ENCODE peak calls at places on chromosome 2, in nine cellular contexts. H is cardiac fibroblast, B is IMR-90, K is astrocyte of the cerebellum, A is psoas muscle, U is AG10803, E is fibroblast of lung, R is fibroblast of the aortic adventitia, M is K562. D is an unnamed sample.

GRCh38 chr2:119523959-119524694 is at the start of gene SCTR:
- DNase-seq in U (no peak), B (no peak), R (no peak), M (no peak), H (no peak), A (no peak), E (no peak), K (no peak), D (no peak)

GRCh38 chr2:235543126-235543750 is 49.4 kb downstream of the AGAP1 start:
- DNase-seq in U (no peak), K (no peak), E (peak), B (peak), H (no peak), R (no peak), A (no peak), M (peak), D (peak)

GRCh38 chr2:134758632-134759031 is 39.8 kb upstream of the TMEM163 start:
- DNase-seq in K (no peak), M (no peak), U (no peak), R (no peak), H (no peak), E (no peak), A (no peak), B (no peak), D (no peak)

GRCh38 chr2:118844261-118845004 is 3.0 kb downstream of the EN1 start:
- DNase-seq in U (no peak), K (no peak), B (no peak), H (no peak), R (no peak), E (no peak), A (no peak), M (no peak), D (peak)

GRCh38 chr2:150075831-150076230 is 411.6 kb downstream of the RND3 start:
- DNase-seq in U (peak), B (peak), H (no peak), E (peak), K (no peak), A (no peak), R (peak), M (no peak), D (peak)

GRCh38 chr2:177002983-177003382 is 209.6 kb upstream of the HNRNPA3 start:
- DNase-seq in H (no peak), M (peak), R (no peak), K (no peak), U (no peak), B (no peak), E (no peak), A (no peak), D (peak)

GRCh38 chr2:105114551-105114950 is 76.7 kb downstream of the MRPS9 start:
- DNase-seq in A (no peak), E (peak), B (peak), M (peak), U (peak), K (peak), R (peak), H (peak), D (peak)

GRCh38 chr2:8676191-8676914 is 5.5 kb upstream of the ID2 start:
- DNase-seq in E (peak), M (no peak), R (peak), U (peak), H (peak), B (peak), A (peak), K (peak), D (peak)

GRCh38 chr2:127049927-127050802 is 56.8 kb downstream of the BIN1 start:
- DNase-seq in E (peak), H (peak), B (peak), R (peak), K (no peak), M (peak), U (peak), A (peak), D (peak)

GRCh38 chr2:158394453-158394852 is 62.1 kb downstream of the CCDC148 start:
- DNase-seq in U (peak), E (no peak), K (no peak), H (no peak), B (no peak), M (no peak), A (no peak), R (no peak), D (no peak)

GRCh38 chr2:141497262-141497661 is 633.6 kb downstream of the LRP1B start:
- DNase-seq in H (no peak), R (no peak), M (no peak), K (no peak), E (no peak), U (no peak), B (no peak), A (no peak), D (no peak)

GRCh38 chr2:241837197-241837596 is 21.5 kb downstream of the PDCD1 start:
- DNase-seq in U (no peak), R (no peak), K (no peak), E (no peak), B (no peak), A (no peak), M (no peak), H (no peak), D (no peak)

GRCh38 chr2:30947686-30948085 is 140.4 kb upstream of the CAPN13 start:
- DNase-seq in B (no peak), R (no peak), M (no peak), U (no peak), E (no peak), H (no peak), K (no peak), A (no peak), D (no peak)

GRCh38 chr2:181461056-181461630 is 4.0 kb downstream of the ITGA4 start:
- DNase-seq in A (no peak), K (no peak), R (no peak), H (no peak), E (no peak), B (no peak), M (no peak), U (no peak), D (no peak)

GRCh38 chr2:16318474-16319195 is 347.0 kb downstream of the CYRIA start:
- DNase-seq in A (no peak), B (no peak), R (no peak), E (no peak), H (no peak), K (no peak), M (peak), U (no peak), D (no peak)

GRCh38 chr2:151922845-151923666 is 94.8 kb upstream of the ARL5A start:
- DNase-seq in U (peak), B (no peak), E (no peak), M (peak), R (peak), K (no peak), A (peak), H (peak), D (peak)

GRCh38 chr2:179842498-179843153 is 18.8 kb downstream of the ZNF385B start:
- DNase-seq in K (peak), U (no peak), R (peak), E (no peak), A (peak), B (no peak), M (peak), H (peak), D (peak)

GRCh38 chr2:6846967-6847695 is 18.6 kb downstream of the CMPK2 start:
- DNase-seq in M (peak), U (no peak), R (peak), E (no peak), K (no peak), H (no peak), A (no peak), B (no peak), D (peak)

GRCh38 chr2:48915227-48915626 is 159.7 kb upstream of the LHCGR start:
- DNase-seq in H (no peak), B (no peak), K (no peak), A (no peak), R (no peak), U (no peak), E (no peak), M (no peak), D (no peak)

GRCh38 chr2:3807853-3808252 is 104.5 kb downstream of the DCDC2C start:
- DNase-seq in E (peak), U (peak), R (no peak), H (peak), A (no peak), M (no peak), B (peak), K (no peak), D (peak)

GRCh38 chr2:74514368-74515270 is at the start of gene TLX2:
- DNase-seq in R (no peak), B (no peak), U (no peak), H (no peak), E (no peak), A (no peak), M (no peak), K (no peak), D (no peak)

GRCh38 chr2:50772607-50773006 is 259.3 kb downstream of the NRXN1 start:
- DNase-seq in K (no peak), A (no peak), R (no peak), H (no peak), U (no peak), E (no peak), M (no peak), B (no peak), D (no peak)

GRCh38 chr2:61013382-61013781 is 4.1 kb upstream of the PEX13 start:
- DNase-seq in A (no peak), M (no peak), H (no peak), U (no peak), B (no peak), K (no peak), R (no peak), E (no peak), D (no peak)

GRCh38 chr2:124088621-124089020 is 63.5 kb downstream of the CNTNAP5 start:
- DNase-seq in H (no peak), A (no peak), U (no peak), B (no peak), M (no peak), E (no peak), K (no peak), R (no peak), D (no peak)

GRCh38 chr2:228589115-228589514 is 407.6 kb upstream of the SPHKAP start:
- DNase-seq in H (no peak), E (no peak), K (no peak), U (no peak), A (no peak), R (no peak), M (no peak), B (no peak), D (no peak)

GRCh38 chr2:197813093-197813787 is 8.8 kb downstream of the PLCL1 start:
- DNase-seq in R (peak), U (peak), E (peak), K (no peak), H (peak), A (no peak), M (peak), B (peak), D (peak)

GRCh38 chr2:24828641-24829040 is 35.4 kb downstream of the CENPO start:
- DNase-seq in A (no peak), U (no peak), R (no peak), M (no peak), B (no peak), H (no peak), K (no peak), E (no peak), D (no peak)

GRCh38 chr2:15673919-15674636 is 82.4 kb downstream of the DDX1 start:
- DNase-seq in H (peak), R (peak), E (peak), B (peak), K (peak), M (no peak), A (no peak), U (peak), D (peak)

GRCh38 chr2:211159972-211160371 is 603.6 kb downstream of the CPS1 start:
- DNase-seq in H (no peak), A (no peak), K (no peak), M (no peak), R (no peak), B (no peak), U (no peak), E (no peak), D (no peak)

GRCh38 chr2:238378230-238379095 is 48.3 kb upstream of the ASB1 start:
- DNase-seq in B (no peak), H (no peak), R (no peak), A (no peak), K (no peak), M (no peak), U (no peak), E (no peak), D (no peak)

GRCh38 chr2:85490861-85491763 is 47.9 kb upstream of the MAT2A start:
- DNase-seq in B (no peak), E (no peak), R (peak), U (no peak), H (no peak), A (no peak), K (no peak), M (no peak), D (peak)

GRCh38 chr2:36486546-36487044 is 111.4 kb downstream of the FEZ2 start:
- DNase-seq in B (peak), M (no peak), U (peak), A (no peak), H (peak), R (peak), E (peak), K (peak), D (peak)

GRCh38 chr2:69375494-69376353 is 11.3 kb downstream of the GFPT1 start:
- DNase-seq in H (peak), A (no peak), R (peak), U (peak), K (no peak), B (peak), M (peak), E (peak), D (peak)

GRCh38 chr2:160111951-160112798 is 49.8 kb upstream of the PLA2R1 start:
- DNase-seq in M (no peak), K (no peak), E (no peak), H (no peak), R (no peak), B (no peak), A (no peak), U (no peak), D (no peak)

GRCh38 chr2:204667990-204668389 is 122.7 kb downstream of the PARD3B start:
- DNase-seq in E (no peak), M (no peak), K (no peak), R (no peak), U (no peak), A (no peak), B (no peak), H (no peak), D (no peak)

GRCh38 chr2:39304200-39304599 is 60.4 kb upstream of the CDKL4 start:
- DNase-seq in U (peak), H (peak), K (peak), A (no peak), M (no peak), E (peak), R (peak), B (no peak), D (peak)

DNA sequence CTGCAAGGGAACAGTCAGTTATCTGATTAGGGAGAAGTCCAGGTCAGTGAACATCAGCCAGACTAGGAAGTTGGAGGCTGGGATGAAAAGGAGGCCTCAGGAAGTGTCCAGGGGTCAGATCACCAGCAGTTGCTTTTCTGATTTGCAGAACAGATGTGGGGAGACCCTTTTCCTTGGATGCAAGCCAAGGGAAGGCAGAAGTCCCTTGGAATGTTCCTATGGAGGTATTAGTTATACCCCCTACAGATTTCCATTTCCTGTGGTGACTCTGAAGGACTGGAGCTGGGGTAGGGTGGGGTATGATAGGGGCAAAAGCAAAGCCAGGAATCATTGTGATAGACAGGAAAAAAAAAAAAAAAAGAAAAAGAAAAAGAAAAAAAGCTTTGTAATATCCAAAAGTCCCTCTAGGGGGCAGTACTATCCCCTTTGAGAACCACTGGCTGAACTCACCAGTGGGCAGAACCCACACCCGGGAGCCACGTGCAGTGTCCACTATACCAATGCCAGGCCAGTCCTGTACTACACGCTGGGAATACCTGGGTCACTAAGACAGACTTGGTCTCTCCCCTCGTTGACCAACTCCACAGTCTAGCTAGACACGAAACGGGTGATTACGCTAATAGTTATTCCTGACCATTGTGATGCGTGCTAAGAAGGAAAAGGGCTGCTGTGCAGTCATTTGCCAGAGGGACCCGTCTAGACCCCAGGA is 7.4 kb downstream of the DYSF start:
- DNase-seq in H (no peak), R (peak), E (no peak), K (no peak), M (peak), A (peak), B (no peak), U (peak), D (peak)
- TF ChIP-seq CTCF in H (peak), R (peak), E (peak), K (peak), M (peak), A (peak), B (peak), U (peak), D (peak)

GRCh38 chr2:41962912-41963652 is 84.7 kb upstream of the PKDCC start:
- DNase-seq in B (no peak), K (no peak), R (peak), U (no peak), A (no peak), M (no peak), H (no peak), E (no peak), D (no peak)
- H3K4me3 ChIP-seq in B (no peak), K (no peak), R (no peak), U (no peak), A (no peak), M (no peak), H (no peak), E (no peak), D (no peak)

GRCh38 chr2:173028671-173029070 is 47.0 kb upstream of the MAP3K20 start:
- DNase-seq in B (peak), E (no peak), M (no peak), U (peak), A (no peak), K (no peak), H (no peak), R (no peak), D (peak)
- TF ChIP-seq CTCF in B (peak), E (no peak), M (no peak), U (no peak), A (no peak), K (no peak), H (no peak), R (no peak), D (no peak)

DNA sequence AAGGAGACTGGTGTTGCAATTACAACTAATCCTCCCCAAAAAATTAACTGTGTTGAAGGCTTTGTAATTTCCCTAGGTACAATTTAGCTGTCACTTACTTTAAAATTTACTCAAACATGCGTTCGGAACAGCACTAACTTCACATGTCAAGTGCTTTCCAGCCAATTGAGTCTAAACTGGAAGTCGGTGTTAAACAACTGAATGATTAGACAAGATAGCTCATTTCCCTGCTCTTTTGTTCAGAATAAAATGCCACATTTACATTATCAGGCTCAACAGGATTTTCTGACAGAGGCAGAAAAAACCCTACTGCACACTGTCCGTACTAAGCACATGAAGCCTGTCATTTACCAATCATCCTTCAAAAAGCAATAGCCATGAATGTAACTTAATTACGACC is 56.1 kb downstream of the LRPPRC start:
- DNase-seq in B (no peak), A (no peak), E (no peak), K (no peak), M (no peak), U (no peak), H (no peak), R (no peak), D (no peak)
- H3K4me3 ChIP-seq in B (no peak), A (no peak), E (no peak), K (no peak), M (no peak), U (no peak), H (no peak), R (no peak), D (no peak)

DNA sequence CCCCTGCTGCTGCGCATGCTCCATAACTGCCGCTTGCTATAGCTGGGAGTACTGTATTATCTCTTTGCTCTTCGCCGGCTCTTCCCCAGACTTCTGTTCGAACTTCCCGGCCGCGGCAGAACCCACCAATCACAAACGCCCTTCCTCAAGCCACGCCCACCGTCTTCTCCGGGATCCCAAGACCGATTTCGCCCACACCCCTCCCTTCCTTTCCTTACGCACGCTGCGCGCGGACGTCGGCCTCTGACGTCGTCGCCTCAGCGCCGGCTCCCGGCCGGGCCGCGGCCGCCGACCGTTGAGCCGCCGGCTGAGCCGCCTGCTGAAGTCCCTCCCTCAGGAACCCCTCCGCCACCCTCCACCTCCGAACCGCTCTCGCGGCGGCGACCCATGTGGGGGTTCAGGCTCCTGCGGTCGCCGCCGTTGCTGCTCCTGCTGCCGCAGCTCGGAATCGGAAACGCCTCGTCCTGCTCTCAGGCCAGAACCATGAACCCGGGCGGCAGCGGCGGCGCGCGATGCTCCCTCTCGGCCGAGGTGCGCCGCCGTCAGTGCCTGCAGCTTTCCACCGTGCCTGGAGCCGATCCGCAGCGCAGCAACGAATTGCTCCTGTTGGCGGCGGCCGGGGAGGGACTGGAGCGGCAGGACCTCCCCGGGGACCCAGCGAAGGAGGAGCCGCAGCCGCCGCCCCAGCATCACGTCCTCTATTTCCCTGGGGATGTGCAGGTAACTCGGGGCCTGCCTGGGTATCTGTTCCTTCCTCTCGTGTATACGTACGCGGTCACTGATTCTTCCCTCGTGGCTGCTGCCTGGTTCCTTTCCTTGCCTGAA is at the start of gene C2orf69:
- DNase-seq in U (peak), E (peak), A (peak), M (peak), B (peak), H (peak), K (peak), R (peak), D (peak)
- TF ChIP-seq CTCF in U (no peak), E (no peak), A (peak), M (no peak), B (no peak), H (no peak), K (no peak), R (no peak), D (no peak)

GRCh38 chr2:22487036-22487435 is 897.9 kb upstream of the KLHL29 start:
- DNase-seq in U (no peak), B (no peak), R (no peak), E (no peak), M (no peak), H (no peak), K (no peak), A (no peak), D (no peak)
- H3K4me3 ChIP-seq in U (no peak), B (no peak), R (no peak), E (no peak), M (no peak), H (no peak), K (no peak), A (no peak), D (no peak)

D was measured in fibroblast of mammary gland.